ENCODE peak calls at places on chromosomes 11 and 22, in nine cellular contexts. One of them, this sample, is unnamed. For H3K36me3, the result is how much of the 10 kb centered on the place peaks cover.

GRCh38 chr11:46367244-46367915 is 14.1 kb upstream of the MDK start:
- DNase-seq in H1: no peak
- DNase-seq in BE2C: peak
- DNase-seq in psoas muscle: peak
- DNase-seq in esophagus squamous epithelium: no peak
- DNase-seq in breast epithelium: no peak
- DNase-seq in NT2/D1: no peak
- DNase-seq in fibroblast of lung: peak
- DNase-seq in keratinocyte: no peak
- DNase-seq in this sample: no peak

GRCh38 chr11:134544095-134544815 is 132.2 kb upstream of the B3GAT1 start:
- DNase-seq in H1: no peak
- DNase-seq in BE2C: no peak
- DNase-seq in psoas muscle: no peak
- DNase-seq in esophagus squamous epithelium: no peak
- DNase-seq in breast epithelium: no peak
- DNase-seq in NT2/D1: peak
- DNase-seq in fibroblast of lung: no peak
- DNase-seq in keratinocyte: no peak
- DNase-seq in this sample: no peak

GRCh38 chr11:17388609-17389204 is at the start of gene KCNJ11:
- DNase-seq in H1: peak
- DNase-seq in BE2C: no peak
- DNase-seq in psoas muscle: peak
- DNase-seq in esophagus squamous epithelium: no peak
- DNase-seq in breast epithelium: no peak
- DNase-seq in NT2/D1: no peak
- DNase-seq in fibroblast of lung: no peak
- DNase-seq in keratinocyte: no peak
- DNase-seq in this sample: no peak

GRCh38 chr22:18103527-18104269 is 6.9 kb upstream of the TUBA8 start:
- DNase-seq in H1: no peak
- DNase-seq in BE2C: no peak
- DNase-seq in psoas muscle: peak
- DNase-seq in esophagus squamous epithelium: no peak
- DNase-seq in breast epithelium: no peak
- DNase-seq in NT2/D1: no peak
- DNase-seq in fibroblast of lung: no peak
- DNase-seq in keratinocyte: no peak
- DNase-seq in this sample: peak

GRCh38 chr11:76629133-76629852 is 41.3 kb downstream of the LRRC32 start:
- DNase-seq in H1: no peak
- DNase-seq in BE2C: no peak
- DNase-seq in psoas muscle: peak
- DNase-seq in esophagus squamous epithelium: no peak
- DNase-seq in breast epithelium: no peak
- DNase-seq in NT2/D1: no peak
- DNase-seq in fibroblast of lung: peak
- DNase-seq in keratinocyte: no peak
- DNase-seq in this sample: no peak

GRCh38 chr11:113345978-113346377 is 31.6 kb downstream of the TTC12 start:
- DNase-seq in H1: no peak
- DNase-seq in BE2C: no peak
- DNase-seq in psoas muscle: no peak
- DNase-seq in esophagus squamous epithelium: no peak
- DNase-seq in breast epithelium: peak
- DNase-seq in NT2/D1: no peak
- DNase-seq in fibroblast of lung: peak
- DNase-seq in keratinocyte: peak
- DNase-seq in this sample: no peak

GRCh38 chr22:29044657-29045176 is 16.9 kb downstream of the C22orf31 start:
- DNase-seq in H1: no peak
- DNase-seq in BE2C: no peak
- DNase-seq in psoas muscle: no peak
- DNase-seq in esophagus squamous epithelium: no peak
- DNase-seq in breast epithelium: no peak
- DNase-seq in NT2/D1: no peak
- DNase-seq in fibroblast of lung: peak
- DNase-seq in keratinocyte: no peak
- DNase-seq in this sample: peak

GRCh38 chr11:114846040-114846791 is 167.9 kb downstream of the NXPE2 start:
- DNase-seq in H1: no peak
- DNase-seq in BE2C: peak
- DNase-seq in psoas muscle: peak
- DNase-seq in esophagus squamous epithelium: no peak
- DNase-seq in breast epithelium: no peak
- DNase-seq in NT2/D1: no peak
- DNase-seq in fibroblast of lung: peak
- DNase-seq in keratinocyte: no peak
- DNase-seq in this sample: peak

GRCh38 chr11:117523680-117524079 is 196.0 kb downstream of the CEP164 start:
- DNase-seq in H1: no peak
- DNase-seq in BE2C: no peak
- DNase-seq in psoas muscle: no peak
- DNase-seq in esophagus squamous epithelium: no peak
- DNase-seq in breast epithelium: no peak
- DNase-seq in NT2/D1: no peak
- DNase-seq in fibroblast of lung: peak
- DNase-seq in keratinocyte: no peak
- DNase-seq in this sample: peak

GRCh38 chr11:67254768-67255167 is 11.5 kb upstream of the GRK2 start:
- DNase-seq in H1: no peak
- DNase-seq in BE2C: no peak
- DNase-seq in psoas muscle: no peak
- DNase-seq in esophagus squamous epithelium: no peak
- DNase-seq in breast epithelium: no peak
- DNase-seq in NT2/D1: no peak
- DNase-seq in fibroblast of lung: no peak
- DNase-seq in keratinocyte: no peak
- DNase-seq in this sample: no peak

GRCh38 chr22:27489265-27489675 is 312.3 kb downstream of the MN1 start:
- DNase-seq in H1: no peak
- DNase-seq in BE2C: no peak
- DNase-seq in psoas muscle: no peak
- DNase-seq in esophagus squamous epithelium: no peak
- DNase-seq in breast epithelium: no peak
- DNase-seq in NT2/D1: no peak
- DNase-seq in fibroblast of lung: peak
- DNase-seq in keratinocyte: no peak
- DNase-seq in this sample: peak

GRCh38 chr11:36131719-36132349 is 157.4 kb downstream of the COMMD9 start:
- DNase-seq in H1: no peak
- DNase-seq in BE2C: peak
- DNase-seq in psoas muscle: peak
- DNase-seq in esophagus squamous epithelium: no peak
- DNase-seq in breast epithelium: peak
- DNase-seq in NT2/D1: peak
- DNase-seq in fibroblast of lung: no peak
- DNase-seq in keratinocyte: no peak
- DNase-seq in this sample: no peak

GRCh38 chr22:46175631-46176030 is 25.3 kb downstream of the PPARA start:
- DNase-seq in H1: no peak
- DNase-seq in BE2C: no peak
- DNase-seq in psoas muscle: no peak
- DNase-seq in esophagus squamous epithelium: no peak
- DNase-seq in breast epithelium: no peak
- DNase-seq in NT2/D1: no peak
- DNase-seq in fibroblast of lung: peak
- DNase-seq in keratinocyte: no peak
- DNase-seq in this sample: no peak

GRCh38 chr11:32884770-32885384 is 7.7 kb upstream of the QSER1 start:
- DNase-seq in H1: no peak
- DNase-seq in BE2C: no peak
- DNase-seq in psoas muscle: no peak
- DNase-seq in esophagus squamous epithelium: no peak
- DNase-seq in breast epithelium: no peak
- DNase-seq in NT2/D1: no peak
- DNase-seq in fibroblast of lung: peak
- DNase-seq in keratinocyte: no peak
- DNase-seq in this sample: no peak

GRCh38 chr11:120522021-120522420 is 10.5 kb downstream of the GRIK4 start:
- DNase-seq in H1: no peak
- DNase-seq in BE2C: no peak
- DNase-seq in psoas muscle: no peak
- DNase-seq in esophagus squamous epithelium: no peak
- DNase-seq in breast epithelium: no peak
- DNase-seq in NT2/D1: no peak
- DNase-seq in fibroblast of lung: no peak
- DNase-seq in keratinocyte: no peak
- DNase-seq in this sample: no peak

GRCh38 chr11:126645206-126645605 is 289.7 kb downstream of the ST3GAL4 start:
- DNase-seq in H1: no peak
- DNase-seq in BE2C: no peak
- DNase-seq in psoas muscle: no peak
- DNase-seq in esophagus squamous epithelium: no peak
- DNase-seq in breast epithelium: no peak
- DNase-seq in NT2/D1: no peak
- DNase-seq in fibroblast of lung: peak
- DNase-seq in keratinocyte: no peak
- DNase-seq in this sample: peak

GRCh38 chr11:70642301-70642700 is 244.0 kb downstream of the CTTN start:
- DNase-seq in H1: no peak
- DNase-seq in BE2C: no peak
- DNase-seq in psoas muscle: no peak
- DNase-seq in esophagus squamous epithelium: no peak
- DNase-seq in breast epithelium: no peak
- DNase-seq in NT2/D1: no peak
- DNase-seq in fibroblast of lung: no peak
- DNase-seq in keratinocyte: no peak
- DNase-seq in this sample: no peak

GRCh38 chr22:49047461-49047860 is 780.2 kb downstream of the BRD1 start:
- DNase-seq in H1: no peak
- DNase-seq in BE2C: no peak
- DNase-seq in psoas muscle: no peak
- DNase-seq in esophagus squamous epithelium: no peak
- DNase-seq in breast epithelium: no peak
- DNase-seq in NT2/D1: no peak
- DNase-seq in fibroblast of lung: peak
- DNase-seq in keratinocyte: no peak
- DNase-seq in this sample: no peak

GRCh38 chr11:838441-839279 is 3.7 kb downstream of the POLR2L start:
- DNase-seq in H1: no peak
- DNase-seq in BE2C: no peak
- DNase-seq in psoas muscle: no peak
- DNase-seq in esophagus squamous epithelium: no peak
- DNase-seq in breast epithelium: no peak
- DNase-seq in NT2/D1: no peak
- DNase-seq in fibroblast of lung: no peak
- DNase-seq in keratinocyte: no peak
- DNase-seq in this sample: peak

GRCh38 chr11:837189-837989 is 4.6 kb downstream of the CD151 start:
- DNase-seq in H1: no peak
- DNase-seq in BE2C: no peak
- DNase-seq in psoas muscle: no peak
- DNase-seq in esophagus squamous epithelium: no peak
- DNase-seq in breast epithelium: no peak
- DNase-seq in NT2/D1: no peak
- DNase-seq in fibroblast of lung: no peak
- DNase-seq in keratinocyte: no peak
- DNase-seq in this sample: no peak

GRCh38 chr11:837990-838307 is 4.4 kb downstream of the POLR2L start:
- DNase-seq in H1: no peak
- DNase-seq in BE2C: no peak
- DNase-seq in psoas muscle: no peak
- DNase-seq in esophagus squamous epithelium: no peak
- DNase-seq in breast epithelium: no peak
- DNase-seq in NT2/D1: no peak
- DNase-seq in fibroblast of lung: no peak
- DNase-seq in keratinocyte: no peak
- DNase-seq in this sample: no peak

GRCh38 chr11:839875-840617 is 2.3 kb downstream of the POLR2L start:
- DNase-seq in H1: no peak
- DNase-seq in BE2C: no peak
- DNase-seq in psoas muscle: no peak
- DNase-seq in esophagus squamous epithelium: no peak
- DNase-seq in breast epithelium: no peak
- DNase-seq in NT2/D1: no peak
- DNase-seq in fibroblast of lung: no peak
- DNase-seq in keratinocyte: no peak
- DNase-seq in this sample: peak

DNA sequence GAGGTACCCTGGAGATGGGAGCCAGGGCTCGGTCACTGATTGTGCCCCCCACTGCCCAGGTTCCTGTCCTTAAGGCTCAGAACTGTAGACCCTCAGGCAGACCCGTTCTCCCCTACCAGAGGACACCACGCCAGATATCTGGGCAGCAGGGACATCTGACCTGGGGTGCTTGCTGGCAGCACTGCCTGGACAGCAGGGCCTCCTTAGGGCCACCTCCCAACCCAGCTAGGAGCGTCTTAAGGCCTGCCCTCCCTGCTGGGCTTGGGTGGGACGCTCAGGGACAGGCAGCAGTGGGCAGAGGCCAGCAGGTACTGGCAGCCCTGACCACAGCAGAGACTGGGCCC is 3.1 kb downstream of the POLR2L start:
- DNase-seq in H1: no peak
- DNase-seq in BE2C: no peak
- DNase-seq in psoas muscle: no peak
- DNase-seq in esophagus squamous epithelium: no peak
- DNase-seq in breast epithelium: no peak
- DNase-seq in NT2/D1: no peak
- DNase-seq in fibroblast of lung: no peak
- DNase-seq in keratinocyte: no peak
- DNase-seq in this sample: no peak
- H3K36me3 ChIP-seq in H1: under half
- H3K36me3 ChIP-seq in BE2C: under half
- H3K36me3 ChIP-seq in psoas muscle: under half
- H3K36me3 ChIP-seq in esophagus squamous epithelium: under half
- H3K36me3 ChIP-seq in breast epithelium: under half
- H3K36me3 ChIP-seq in NT2/D1: half or more
- H3K36me3 ChIP-seq in fibroblast of lung: under half
- H3K36me3 ChIP-seq in keratinocyte: under half
- H3K36me3 ChIP-seq in this sample: half or more

GRCh38 chr22:44837481-44837880 is 85.1 kb downstream of the ARHGAP8 start:
- DNase-seq in H1: no peak
- DNase-seq in BE2C: no peak
- DNase-seq in psoas muscle: no peak
- DNase-seq in esophagus squamous epithelium: no peak
- DNase-seq in breast epithelium: no peak
- DNase-seq in NT2/D1: no peak
- DNase-seq in fibroblast of lung: no peak
- DNase-seq in keratinocyte: no peak
- DNase-seq in this sample: no peak
- H3K4me3 ChIP-seq in H1: no peak
- H3K4me3 ChIP-seq in BE2C: no peak
- H3K4me3 ChIP-seq in psoas muscle: no peak
- H3K4me3 ChIP-seq in esophagus squamous epithelium: no peak
- H3K4me3 ChIP-seq in breast epithelium: no peak
- H3K4me3 ChIP-seq in NT2/D1: no peak
- H3K4me3 ChIP-seq in fibroblast of lung: no peak
- H3K4me3 ChIP-seq in keratinocyte: no peak
- H3K4me3 ChIP-seq in this sample: no peak

GRCh38 chr11:111627591-111627990 is 25.3 kb downstream of the SIK2 start:
- DNase-seq in H1: no peak
- DNase-seq in BE2C: no peak
- DNase-seq in psoas muscle: no peak
- DNase-seq in esophagus squamous epithelium: no peak
- DNase-seq in breast epithelium: no peak
- DNase-seq in NT2/D1: no peak
- DNase-seq in fibroblast of lung: no peak
- DNase-seq in keratinocyte: no peak
- DNase-seq in this sample: no peak
- H3K36me3 ChIP-seq in H1: under half
- H3K36me3 ChIP-seq in BE2C: under half
- H3K36me3 ChIP-seq in psoas muscle: under half
- H3K36me3 ChIP-seq in esophagus squamous epithelium: under half
- H3K36me3 ChIP-seq in breast epithelium: under half
- H3K36me3 ChIP-seq in NT2/D1: under half
- H3K36me3 ChIP-seq in fibroblast of lung: under half
- H3K36me3 ChIP-seq in keratinocyte: under half
- H3K36me3 ChIP-seq in this sample: under half

GRCh38 chr22:39132871-39133524 is 19.5 kb downstream of the CBX7 start:
- DNase-seq in H1: no peak
- DNase-seq in BE2C: no peak
- DNase-seq in psoas muscle: no peak
- DNase-seq in esophagus squamous epithelium: no peak
- DNase-seq in breast epithelium: no peak
- DNase-seq in NT2/D1: no peak
- DNase-seq in fibroblast of lung: no peak
- DNase-seq in keratinocyte: no peak
- DNase-seq in this sample: no peak
- H3K4me3 ChIP-seq in H1: no peak
- H3K4me3 ChIP-seq in BE2C: no peak
- H3K4me3 ChIP-seq in psoas muscle: no peak
- H3K4me3 ChIP-seq in esophagus squamous epithelium: no peak
- H3K4me3 ChIP-seq in breast epithelium: no peak
- H3K4me3 ChIP-seq in NT2/D1: no peak
- H3K4me3 ChIP-seq in fibroblast of lung: no peak
- H3K4me3 ChIP-seq in keratinocyte: no peak
- H3K4me3 ChIP-seq in this sample: no peak

This sample was measured in MG63.